ENCODE peak calls at places on chromosomes 11 and 22, in four cellular contexts. J is SW480; G is T-helper 9 cell; H is stimulated activated CD8-positive, alpha-beta memory T cell treated with anti-CD3 and anti-CD28 coated beads, Interleukin-7, amount 100 ng/mL, for 1 hour. U is an unnamed sample.

GRCh38 chr22:32444068-32444467 is 20.2 kb downstream of the BPIFC start:
- DNase-seq in G (no peak), H (no peak), J (peak), U (no peak)

GRCh38 chr22:34036936-34037335 is 116.7 kb upstream of the LARGE1 start:
- DNase-seq in G (no peak), J (no peak), H (no peak), U (no peak)

GRCh38 chr22:23548501-23549197 is 31.4 kb downstream of the IGLL1 start:
- DNase-seq in J (no peak), H (no peak), G (no peak), U (no peak)

GRCh38 chr11:65417221-65417701 is 5.3 kb upstream of the NEAT1 start:
- DNase-seq in H (no peak), J (peak), G (no peak), U (no peak)

GRCh38 chr11:69241844-69242582 is 51.9 kb upstream of the MYEOV start:
- DNase-seq in H (no peak), G (no peak), J (no peak), U (no peak)

GRCh38 chr22:37117092-37117491 is 7.6 kb upstream of the TMPRSS6 start:
- DNase-seq in G (no peak), J (no peak), H (no peak), U (no peak)

GRCh38 chr11:110152199-110152598 is 59.0 kb downstream of the ZC3H12C start:
- DNase-seq in H (no peak), J (no peak), G (no peak), U (no peak)

GRCh38 chr22:36771376-36772063 is 4.4 kb downstream of the IFT27 start:
- DNase-seq in H (no peak), J (no peak), G (no peak), U (no peak)

GRCh38 chr11:102306817-102307814 is 10.2 kb upstream of the BIRC3 start:
- DNase-seq in G (no peak), H (no peak), J (peak), U (no peak)

GRCh38 chr22:39518996-39519680 is 1.2 kb upstream of the ATF4 start:
- DNase-seq in J (no peak), G (no peak), H (no peak), U (no peak)

GRCh38 chr11:82547163-82547560 is 186.5 kb downstream of the FAM181B start:
- DNase-seq in H (no peak), G (no peak), J (no peak), U (no peak)

GRCh38 chr22:17938484-17938924 is 85.9 kb downstream of the MICAL3 start:
- DNase-seq in H (no peak), J (no peak), G (no peak), U (no peak)

GRCh38 chr11:93694109-93694508 is 32.6 kb downstream of the CEP295 start:
- DNase-seq in J (no peak), G (no peak), H (no peak), U (no peak)

GRCh38 chr11:10307022-10307410 is 2.1 kb downstream of the ADM start:
- DNase-seq in H (no peak), J (peak), G (no peak), U (no peak)

GRCh38 chr11:105838668-105839403 is 183.2 kb downstream of the MSANTD4 start:
- DNase-seq in G (no peak), J (peak), H (no peak), U (no peak)

GRCh38 chr11:89452780-89453179 is 38.4 kb downstream of the NOX4 start:
- DNase-seq in H (no peak), G (no peak), J (no peak), U (no peak)

GRCh38 chr11:128294685-128295079 is 292.7 kb downstream of the ETS1 start:
- DNase-seq in G (no peak), H (no peak), J (no peak), U (no peak)

GRCh38 chr11:45334410-45334809 is 48.3 kb upstream of the SYT13 start:
- DNase-seq in J (no peak), H (no peak), G (no peak), U (no peak)

GRCh38 chr11:56533054-56533740 is 9.9 kb downstream of the OR5M11 start:
- DNase-seq in H (no peak), G (no peak), J (no peak), U (no peak)

GRCh38 chr11:88604255-88604654 is 266.7 kb upstream of the CTSC start:
- DNase-seq in G (no peak), H (no peak), J (no peak), U (no peak)

GRCh38 chr22:36236338-36237319 is 2.7 kb downstream of the APOL2 start:
- DNase-seq in H (no peak), J (no peak), G (no peak), U (no peak)